ENCODE peak calls at places on chromosomes 4 and X, in five cellular contexts. One of them, this sample, is unnamed.

GRCh38 chrX:149829751-149830191 is 48.0 kb downstream of the MAGEA9 start:
- DNase-seq in WERI-Rb-1: no peak
- DNase-seq in pancreas: no peak
- DNase-seq in tibial artery: no peak
- DNase-seq in suprapubic skin: no peak
- DNase-seq in this sample: peak

GRCh38 chr4:14110407-14110806 is 482.9 kb upstream of the BOD1L1 start:
- DNase-seq in WERI-Rb-1: no peak
- DNase-seq in pancreas: no peak
- DNase-seq in tibial artery: no peak
- DNase-seq in suprapubic skin: no peak
- DNase-seq in this sample: peak

GRCh38 chrX:110795645-110796510 is at the start of gene CHRDL1:
- DNase-seq in WERI-Rb-1: peak
- DNase-seq in pancreas: peak
- DNase-seq in tibial artery: peak
- DNase-seq in suprapubic skin: peak
- DNase-seq in this sample: peak

GRCh38 chr4:17559709-17560048 is 17.3 kb upstream of the LAP3 start:
- DNase-seq in WERI-Rb-1: no peak
- DNase-seq in pancreas: no peak
- DNase-seq in tibial artery: no peak
- DNase-seq in suprapubic skin: no peak
- DNase-seq in this sample: no peak

GRCh38 chr4:10878861-10879260 is 194.3 kb upstream of the CLNK start:
- DNase-seq in WERI-Rb-1: no peak
- DNase-seq in pancreas: no peak
- DNase-seq in tibial artery: no peak
- DNase-seq in suprapubic skin: no peak
- DNase-seq in this sample: no peak

GRCh38 chr4:24470681-24471622 is 113.4 kb downstream of the DHX15 start:
- DNase-seq in WERI-Rb-1: peak
- DNase-seq in pancreas: no peak
- DNase-seq in tibial artery: no peak
- DNase-seq in suprapubic skin: no peak
- DNase-seq in this sample: peak

GRCh38 chrX:12446342-12447075 is 308.2 kb downstream of the FRMPD4 start:
- DNase-seq in WERI-Rb-1: no peak
- DNase-seq in pancreas: no peak
- DNase-seq in tibial artery: no peak
- DNase-seq in suprapubic skin: no peak
- DNase-seq in this sample: peak

GRCh38 chr4:2388430-2389182 is 29.8 kb downstream of the ZFYVE28 start:
- DNase-seq in WERI-Rb-1: peak
- DNase-seq in pancreas: no peak
- DNase-seq in tibial artery: no peak
- DNase-seq in suprapubic skin: no peak
- DNase-seq in this sample: no peak

GRCh38 chr4:174260099-174260498 is 23.4 kb downstream of the FBXO8 start:
- DNase-seq in WERI-Rb-1: no peak
- DNase-seq in pancreas: no peak
- DNase-seq in tibial artery: no peak
- DNase-seq in suprapubic skin: no peak
- DNase-seq in this sample: peak

GRCh38 chrX:119376312-119376711 is 22.8 kb upstream of the SLC25A43 start:
- DNase-seq in WERI-Rb-1: no peak
- DNase-seq in pancreas: no peak
- DNase-seq in tibial artery: no peak
- DNase-seq in suprapubic skin: no peak
- DNase-seq in this sample: no peak

GRCh38 chr4:185421366-185422124 is 4.2 kb downstream of the UFSP2 start:
- DNase-seq in WERI-Rb-1: no peak
- DNase-seq in pancreas: no peak
- DNase-seq in tibial artery: no peak
- DNase-seq in suprapubic skin: no peak
- DNase-seq in this sample: peak

GRCh38 chrX:12956704-12957541 is 18.0 kb upstream of the TMSB4X start:
- DNase-seq in WERI-Rb-1: no peak
- DNase-seq in pancreas: no peak
- DNase-seq in tibial artery: no peak
- DNase-seq in suprapubic skin: no peak
- DNase-seq in this sample: peak

GRCh38 chr4:67332627-67333026 is 212.7 kb downstream of the CENPC start:
- DNase-seq in WERI-Rb-1: peak
- DNase-seq in pancreas: no peak
- DNase-seq in tibial artery: no peak
- DNase-seq in suprapubic skin: no peak
- DNase-seq in this sample: no peak

GRCh38 chr4:26032572-26033320 is 118.7 kb downstream of the SMIM20 start:
- DNase-seq in WERI-Rb-1: peak
- DNase-seq in pancreas: no peak
- DNase-seq in tibial artery: peak
- DNase-seq in suprapubic skin: no peak
- DNase-seq in this sample: peak

GRCh38 chr4:32560306-32560705 is 1840.1 kb downstream of the PCDH7 start:
- DNase-seq in WERI-Rb-1: no peak
- DNase-seq in pancreas: no peak
- DNase-seq in tibial artery: no peak
- DNase-seq in suprapubic skin: no peak
- DNase-seq in this sample: peak

GRCh38 chrX:149757206-149758067 is 16.4 kb upstream of the HSFX1 start:
- DNase-seq in WERI-Rb-1: no peak
- DNase-seq in pancreas: no peak
- DNase-seq in tibial artery: no peak
- DNase-seq in suprapubic skin: no peak
- DNase-seq in this sample: no peak

GRCh38 chrX:40273356-40274050 is 175.7 kb upstream of the BCOR start:
- DNase-seq in WERI-Rb-1: no peak
- DNase-seq in pancreas: no peak
- DNase-seq in tibial artery: peak
- DNase-seq in suprapubic skin: no peak
- DNase-seq in this sample: peak

GRCh38 chrX:139823806-139824205 is 109.0 kb downstream of the ATP11C start:
- DNase-seq in WERI-Rb-1: no peak
- DNase-seq in pancreas: no peak
- DNase-seq in tibial artery: peak
- DNase-seq in suprapubic skin: no peak
- DNase-seq in this sample: peak

GRCh38 chrX:124462931-124463330 is 116.6 kb downstream of the SH2D1A start:
- DNase-seq in WERI-Rb-1: no peak
- DNase-seq in pancreas: no peak
- DNase-seq in tibial artery: no peak
- DNase-seq in suprapubic skin: no peak
- DNase-seq in this sample: no peak

GRCh38 chr4:146192060-146192459 is 16.5 kb downstream of the LSM6 start:
- DNase-seq in WERI-Rb-1: no peak
- DNase-seq in pancreas: no peak
- DNase-seq in tibial artery: no peak
- DNase-seq in suprapubic skin: no peak
- DNase-seq in this sample: peak

GRCh38 chr4:14965071-14965470 is 37.2 kb upstream of the CPEB2 start:
- DNase-seq in WERI-Rb-1: no peak
- DNase-seq in pancreas: no peak
- DNase-seq in tibial artery: no peak
- DNase-seq in suprapubic skin: no peak
- DNase-seq in this sample: no peak

GRCh38 chrX:100289159-100289558 is 120.9 kb downstream of the PCDH19 start:
- DNase-seq in WERI-Rb-1: no peak
- DNase-seq in pancreas: no peak
- DNase-seq in tibial artery: no peak
- DNase-seq in suprapubic skin: no peak
- DNase-seq in this sample: no peak

GRCh38 chr4:40211224-40212185 is 14.7 kb downstream of the RHOH start:
- DNase-seq in WERI-Rb-1: no peak
- DNase-seq in pancreas: no peak
- DNase-seq in tibial artery: no peak
- DNase-seq in suprapubic skin: no peak
- DNase-seq in this sample: no peak

GRCh38 chr4:112058433-112058832 is 86.8 kb upstream of the FAM241A start:
- DNase-seq in WERI-Rb-1: no peak
- DNase-seq in pancreas: no peak
- DNase-seq in tibial artery: no peak
- DNase-seq in suprapubic skin: no peak
- DNase-seq in this sample: peak

GRCh38 chr4:43014266-43014665 is 121.8 kb downstream of the GRXCR1 start:
- DNase-seq in WERI-Rb-1: no peak
- DNase-seq in pancreas: no peak
- DNase-seq in tibial artery: no peak
- DNase-seq in suprapubic skin: no peak
- DNase-seq in this sample: no peak

GRCh38 chr4:21882050-21882839 is 66.3 kb downstream of the KCNIP4 start:
- DNase-seq in WERI-Rb-1: no peak
- DNase-seq in pancreas: no peak
- DNase-seq in tibial artery: no peak
- DNase-seq in suprapubic skin: no peak
- DNase-seq in this sample: peak

GRCh38 chrX:132807411-132808030 is 150.9 kb downstream of the HS6ST2 start:
- DNase-seq in WERI-Rb-1: no peak
- DNase-seq in pancreas: no peak
- DNase-seq in tibial artery: no peak
- DNase-seq in suprapubic skin: no peak
- DNase-seq in this sample: no peak

GRCh38 chr4:117137143-117137542 is 51.8 kb upstream of the TRAM1L1 start:
- DNase-seq in WERI-Rb-1: no peak
- DNase-seq in pancreas: no peak
- DNase-seq in tibial artery: no peak
- DNase-seq in suprapubic skin: no peak
- DNase-seq in this sample: peak

GRCh38 chr4:44256414-44256813 is 192.2 kb downstream of the KCTD8 start:
- DNase-seq in WERI-Rb-1: peak
- DNase-seq in pancreas: no peak
- DNase-seq in tibial artery: no peak
- DNase-seq in suprapubic skin: no peak
- DNase-seq in this sample: peak

GRCh38 chr4:16026155-16026761 is 57.6 kb downstream of the PROM1 start:
- DNase-seq in WERI-Rb-1: no peak
- DNase-seq in pancreas: no peak
- DNase-seq in tibial artery: no peak
- DNase-seq in suprapubic skin: no peak
- DNase-seq in this sample: peak

GRCh38 chrX:69795702-69796101 is 179.8 kb downstream of the EDA start:
- DNase-seq in WERI-Rb-1: no peak
- DNase-seq in pancreas: no peak
- DNase-seq in tibial artery: no peak
- DNase-seq in suprapubic skin: no peak
- DNase-seq in this sample: no peak

GRCh38 chr4:153409924-153410501 is 56.1 kb upstream of the TMEM131L start:
- DNase-seq in WERI-Rb-1: no peak
- DNase-seq in pancreas: no peak
- DNase-seq in tibial artery: no peak
- DNase-seq in suprapubic skin: no peak
- DNase-seq in this sample: peak

GRCh38 chr4:89708903-89709361 is 128.0 kb downstream of the SNCA start:
- DNase-seq in WERI-Rb-1: no peak
- DNase-seq in pancreas: no peak
- DNase-seq in tibial artery: no peak
- DNase-seq in suprapubic skin: no peak
- DNase-seq in this sample: peak

GRCh38 chr4:113145519-113146291 is 96.3 kb downstream of the ANK2 start:
- DNase-seq in WERI-Rb-1: peak
- DNase-seq in pancreas: no peak
- DNase-seq in tibial artery: no peak
- DNase-seq in suprapubic skin: no peak
- DNase-seq in this sample: no peak

GRCh38 chr4:116018831-116019230 is 905.4 kb upstream of the NDST4 start:
- DNase-seq in WERI-Rb-1: no peak
- DNase-seq in pancreas: no peak
- DNase-seq in tibial artery: no peak
- DNase-seq in suprapubic skin: no peak
- DNase-seq in this sample: no peak

DNA sequence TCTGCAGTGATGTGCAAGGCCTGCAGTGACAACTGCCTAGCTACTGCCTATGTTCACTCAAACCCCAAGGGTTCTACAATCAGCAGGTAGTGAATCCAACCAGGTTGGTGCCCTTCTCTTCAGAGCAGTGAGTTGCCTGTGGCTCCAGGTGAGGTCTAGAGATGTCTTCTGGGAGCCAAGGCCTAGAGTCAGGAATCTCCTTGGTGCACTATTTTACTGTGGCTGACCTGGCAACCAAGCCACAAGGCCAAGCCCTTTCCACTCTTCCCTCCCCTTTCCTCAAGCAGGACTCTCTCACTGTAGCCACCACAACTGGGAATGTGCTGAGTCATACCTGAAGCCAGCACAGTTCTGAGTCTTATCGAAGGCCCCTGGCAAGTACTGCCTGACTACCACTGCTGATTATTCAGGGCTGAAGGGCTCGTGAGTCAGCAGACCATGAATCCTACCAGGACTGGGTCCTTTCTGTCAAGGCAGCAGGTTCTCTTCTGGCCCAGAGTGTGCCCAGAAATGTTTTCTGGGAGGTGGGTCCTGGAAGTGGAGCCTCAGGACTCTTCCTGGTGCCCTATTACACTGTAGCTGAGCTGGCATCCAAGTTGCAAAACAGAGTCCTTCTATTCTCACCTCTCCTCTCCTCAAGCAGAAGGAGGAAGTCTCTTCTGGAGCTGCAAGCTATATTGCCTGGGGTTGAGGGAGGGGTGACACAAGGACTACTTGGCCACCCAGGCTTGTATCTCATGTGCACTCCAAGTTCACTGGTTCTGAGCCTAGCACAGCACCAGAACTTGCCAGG is 111.6 kb downstream of the BTC start:
- DNase-seq in WERI-Rb-1: no peak
- DNase-seq in pancreas: no peak
- DNase-seq in tibial artery: no peak
- DNase-seq in suprapubic skin: no peak
- DNase-seq in this sample: peak
- H3K27ac ChIP-seq in WERI-Rb-1: no peak
- H3K27ac ChIP-seq in pancreas: no peak
- H3K27ac ChIP-seq in tibial artery: no peak
- H3K27ac ChIP-seq in suprapubic skin: no peak
- H3K27ac ChIP-seq in this sample: peak

GRCh38 chr4:151242305-151242704 is 34.7 kb upstream of the PRSS48 start:
- DNase-seq in WERI-Rb-1: no peak
- DNase-seq in pancreas: no peak
- DNase-seq in tibial artery: no peak
- DNase-seq in suprapubic skin: no peak
- DNase-seq in this sample: no peak
- H3K27ac ChIP-seq in WERI-Rb-1: no peak
- H3K27ac ChIP-seq in pancreas: no peak
- H3K27ac ChIP-seq in tibial artery: no peak
- H3K27ac ChIP-seq in suprapubic skin: no peak
- H3K27ac ChIP-seq in this sample: no peak

DNA sequence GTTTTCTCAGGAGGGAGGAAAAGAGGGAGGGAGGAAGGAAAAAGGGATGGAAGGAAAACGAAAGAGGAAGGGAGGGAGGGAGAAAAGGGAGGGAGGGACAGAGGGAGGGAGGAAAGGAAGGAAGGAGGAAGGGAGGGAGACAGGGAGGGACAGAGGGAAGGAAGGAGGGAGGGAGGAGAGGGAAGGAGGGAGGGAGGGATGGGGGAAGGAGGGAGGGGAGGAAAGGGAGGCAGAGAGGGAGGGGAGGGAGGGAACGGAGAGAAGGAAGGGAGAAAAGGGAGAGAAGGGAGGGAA is 15.4 kb downstream of the DHRSX start:
- DNase-seq in WERI-Rb-1: no peak
- DNase-seq in pancreas: no peak
- DNase-seq in tibial artery: no peak
- DNase-seq in suprapubic skin: no peak
- DNase-seq in this sample: peak
- H3K27ac ChIP-seq in WERI-Rb-1: no peak
- H3K27ac ChIP-seq in pancreas: no peak
- H3K27ac ChIP-seq in tibial artery: peak
- H3K27ac ChIP-seq in suprapubic skin: peak
- H3K27ac ChIP-seq in this sample: peak

GRCh38 chr4:110869862-110870577 is 247.1 kb upstream of the PITX2 start:
- DNase-seq in WERI-Rb-1: no peak
- DNase-seq in pancreas: no peak
- DNase-seq in tibial artery: no peak
- DNase-seq in suprapubic skin: no peak
- DNase-seq in this sample: no peak
- H3K27ac ChIP-seq in WERI-Rb-1: no peak
- H3K27ac ChIP-seq in pancreas: no peak
- H3K27ac ChIP-seq in tibial artery: no peak
- H3K27ac ChIP-seq in suprapubic skin: no peak
- H3K27ac ChIP-seq in this sample: no peak